ENCODE peak calls at places on chromosomes 1 and 21, in four cellular contexts. W, V, F and P are unnamed samples.

GRCh38 chr1:200131551-200132125 is 104.1 kb downstream of the NR5A2 start:
- DNase-seq in V (peak), F (peak), W (no peak), P (no peak)

GRCh38 chr21:44926364-44927101 is 5.8 kb upstream of the ITGB2 start:
- DNase-seq in F (no peak), V (no peak), W (no peak), P (peak)

GRCh38 chr21:37072239-37072987 is 458 bp downstream of the PIGP start:
- DNase-seq in W (peak), V (no peak), F (peak), P (peak)

GRCh38 chr1:203932559-203932958 is 71.2 kb downstream of the SNRPE start:
- DNase-seq in F (no peak), V (no peak), W (no peak), P (no peak)

GRCh38 chr1:229136817-229137216 is 134.1 kb upstream of the RAB4A start:
- DNase-seq in V (no peak), F (no peak), W (no peak), P (no peak)

GRCh38 chr1:203663820-203664219 is 37.2 kb downstream of the ATP2B4 start:
- DNase-seq in F (peak), V (no peak), W (no peak), P (peak)

GRCh38 chr21:45528981-45529784 is 13.1 kb downstream of the SLC19A1 start:
- DNase-seq in W (no peak), V (no peak), F (no peak), P (no peak)

GRCh38 chr1:78833491-78833890 is 173.0 kb downstream of the ADGRL4 start:
- DNase-seq in F (peak), V (peak), W (no peak), P (peak)

GRCh38 chr1:151047925-151048644 is 534 bp downstream of the C1orf56 start:
- DNase-seq in W (peak), F (peak), V (peak), P (peak)

GRCh38 chr1:47669081-47669585 is 231.3 kb downstream of the FOXD2 start:
- DNase-seq in F (no peak), W (no peak), V (no peak), P (no peak)

GRCh38 chr1:168654198-168654910 is 74.7 kb downstream of the DPT start:
- DNase-seq in F (peak), V (no peak), W (no peak), P (peak)

GRCh38 chr1:214638474-214638807 is 35.4 kb downstream of the CENPF start:
- DNase-seq in V (no peak), W (no peak), F (no peak), P (no peak)

GRCh38 chr1:170063109-170063826 is 11.2 kb downstream of the KIFAP3 start:
- DNase-seq in F (peak), V (peak), W (no peak), P (peak)

GRCh38 chr1:29584816-29585600 is 348.7 kb downstream of the PTPRU start:
- DNase-seq in W (no peak), V (peak), F (no peak), P (peak)